ENCODE peak calls at places on chromosomes 13 and 19, in ten cellular contexts. Y is neural progenitor cell, J is left lung, O is mucosa of descending colon, Z is neuronal stem cell, L is hepatocyte, A is tibial nerve, E is PC-3, W is thoracic aorta, P is mammary epithelial cell. U is an unnamed sample.

GRCh38 chr19:31272707-31273106 is 76.5 kb downstream of the TSHZ3 start:
- DNase-seq in O (peak; percentile 15), Y (no peak), W (no peak), J (no peak), P (no peak), L (no peak), Z (no peak), A (no peak), E (no peak), U (no peak)

GRCh38 chr19:3353493-3353892 is 12.9 kb upstream of the NFIC start:
- DNase-seq in O (no peak), L (no peak), E (no peak), W (no peak), P (no peak), A (no peak), J (peak; percentile 5), Z (no peak), Y (no peak), U (no peak)

GRCh38 chr13:45073809-45074208 is 46.5 kb upstream of the GTF2F2 start:
- DNase-seq in P (no peak), O (no peak), E (no peak), Y (no peak), W (no peak), Z (no peak), L (no peak), J (no peak), A (no peak), U (no peak)

GRCh38 chr13:40171566-40171965 is 494.9 kb downstream of the FOXO1 start:
- DNase-seq in Z (no peak), W (no peak), A (no peak), L (no peak), E (no peak), O (no peak), J (no peak), Y (no peak), P (no peak), U (no peak)

GRCh38 chr13:51906581-51906980 is 44.8 kb downstream of the CCDC70 start:
- DNase-seq in Z (no peak), L (no peak), A (no peak), E (peak; percentile 37), P (no peak), O (no peak), W (no peak), Y (no peak), J (no peak), U (no peak)

GRCh38 chr13:99357149-99357596 is 50.0 kb upstream of the GPR183 start:
- DNase-seq in Z (no peak), W (no peak), E (peak; percentile 48), P (no peak), O (no peak), A (no peak), Y (no peak), L (no peak), J (no peak), U (no peak)

GRCh38 chr19:34851277-34851804 is 75.4 kb upstream of the ZNF30 start:
- DNase-seq in E (peak; percentile 42), Y (no peak), J (no peak), L (peak; percentile 26), O (no peak), W (no peak), A (no peak), P (peak; percentile 4), Z (no peak), U (no peak)

GRCh38 chr19:4889034-4889825 is 13.5 kb downstream of the ARRDC5 start:
- DNase-seq in L (no peak), W (no peak), P (peak; percentile 95), O (no peak), A (no peak), Y (no peak), J (no peak), E (peak; percentile 99), Z (no peak), U (no peak)

GRCh38 chr19:35395762-35396199 is 24.9 kb downstream of the GPR42 start:
- DNase-seq in J (no peak), P (no peak), Y (peak; percentile 6), Z (no peak), L (peak; percentile 67), E (no peak), A (no peak), W (no peak), O (no peak), U (no peak)

GRCh38 chr13:37409756-37410155 is 188.8 kb downstream of the POSTN start:
- DNase-seq in P (peak; percentile 42), A (no peak), Y (no peak), E (no peak), W (no peak), O (no peak), L (no peak), Z (no peak), J (no peak), U (no peak)

GRCh38 chr13:39451860-39452301 is 151.1 kb downstream of the LHFPL6 start:
- DNase-seq in Z (no peak), J (no peak), P (no peak), E (no peak), Y (no peak), O (no peak), W (no peak), A (no peak), L (no peak), U (no peak)

GRCh38 chr13:22278336-22278929 is 607.6 kb downstream of the FGF9 start:
- DNase-seq in W (no peak), L (peak; percentile 42), E (peak; percentile 44), P (peak; percentile 1), A (peak; percentile 28), O (no peak), J (no peak), Z (peak; percentile 8), Y (peak; percentile 73), U (peak; percentile 74)

GRCh38 chr19:718251-719024 is 9.7 kb downstream of the PALM start:
- DNase-seq in W (no peak), E (no peak), O (no peak), A (no peak), J (no peak), P (no peak), L (no peak), Z (no peak), Y (no peak), U (no peak)

GRCh38 chr19:35792312-35792711 is 16.9 kb downstream of the ARHGAP33 start:
- DNase-seq in J (no peak), A (no peak), Z (no peak), W (no peak), O (no peak), L (no peak), E (no peak), P (no peak), Y (no peak), U (no peak)

GRCh38 chr19:8965887-8966286 is 44.3 kb downstream of the MUC16 start:
- DNase-seq in O (no peak), W (no peak), E (no peak), P (no peak), L (no peak), Z (no peak), Y (no peak), A (no peak), J (no peak), U (no peak)

GRCh38 chr13:77331421-77331820 is 4.5 kb upstream of the MYCBP2 start:
- DNase-seq in W (no peak), O (no peak), E (no peak), Z (no peak), J (no peak), A (no peak), L (no peak), P (no peak), Y (no peak), U (no peak)

GRCh38 chr19:37361994-37362393 is 8.9 kb upstream of the ZNF527 start:
- DNase-seq in L (no peak), O (no peak), A (no peak), Y (no peak), P (no peak), J (no peak), Z (no peak), E (no peak), W (no peak), U (no peak)
- H3K9me3 ChIP-seq in L (peaks cover 7% of the 10 kb centered on the region), O (peaks cover 84% of the 10 kb centered on the region), A (no peaks in the 10 kb centered on the region), Y (no peaks in the 10 kb centered on the region), P (peaks cover 17% of the 10 kb centered on the region), J (no peaks in the 10 kb centered on the region), Z (peaks cover 74% of the 10 kb centered on the region), E (peaks cover 14% of the 10 kb centered on the region), W (peaks cover 18% of the 10 kb centered on the region), U (peaks cover 16% of the 10 kb centered on the region)

GRCh38 chr19:23561341-23561740 is 125.7 kb downstream of the ZNF675 start:
- DNase-seq in W (no peak), A (no peak), J (no peak), O (no peak), Y (no peak), E (peak; percentile 43), Z (no peak), L (no peak), P (peak; percentile 36), U (no peak)
- H3K9me3 ChIP-seq in W (no peaks in the 10 kb centered on the region), A (no peaks in the 10 kb centered on the region), J (no peaks in the 10 kb centered on the region), O (peaks cover 24% of the 10 kb centered on the region), Y (peaks cover 2% of the 10 kb centered on the region), E (peaks cover 11% of the 10 kb centered on the region), Z (no peaks in the 10 kb centered on the region), L (no peaks in the 10 kb centered on the region), P (peaks cover 2% of the 10 kb centered on the region), U (no peaks in the 10 kb centered on the region)

DNA sequence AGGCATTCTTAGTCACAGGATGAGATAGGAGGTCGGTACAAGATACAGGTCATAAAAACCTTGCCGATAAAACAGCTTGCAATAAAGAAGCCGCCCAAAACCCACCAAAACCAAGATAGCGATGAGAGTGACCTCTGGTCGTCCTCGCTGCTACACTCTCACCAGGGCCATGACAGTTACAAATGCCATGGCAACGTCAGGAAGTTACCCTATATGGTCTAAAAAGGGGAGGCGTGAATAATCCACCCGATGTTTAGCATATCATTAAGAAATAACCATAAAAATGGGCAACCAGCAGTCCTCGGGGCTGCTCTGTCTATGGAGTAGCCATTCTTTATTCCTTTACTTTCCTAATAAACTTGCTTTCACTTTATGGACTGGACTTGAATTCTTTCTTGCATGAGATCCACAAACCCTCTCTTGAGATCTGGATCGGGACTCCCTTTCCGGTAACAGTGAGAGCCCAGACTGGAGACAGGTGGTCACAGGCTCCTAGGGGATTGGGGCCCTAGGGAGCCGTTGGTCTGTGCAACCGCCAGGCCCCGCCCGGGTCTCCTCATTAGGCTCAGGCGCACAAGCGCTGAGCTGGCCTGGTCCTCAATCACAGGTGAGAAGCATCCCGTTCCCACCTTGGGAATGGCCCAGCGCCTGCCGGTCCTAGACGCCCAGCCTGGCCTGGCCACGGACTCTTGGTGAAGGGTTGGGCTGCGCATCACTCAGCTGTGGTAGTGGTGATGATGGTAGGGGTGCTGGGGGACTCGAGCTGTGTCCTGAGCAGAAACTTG is 10.9 kb upstream of the ZNF544 start:
- DNase-seq in O (no peak), Z (no peak), Y (no peak), E (no peak), W (no peak), J (no peak), A (no peak), L (no peak), P (no peak), U (no peak)
- H3K9me3 ChIP-seq in O (peaks cover 91% of the 10 kb centered on the region), Z (peaks cover 58% of the 10 kb centered on the region), Y (peaks cover 12% of the 10 kb centered on the region), E (peaks cover 33% of the 10 kb centered on the region), W (peaks cover 69% of the 10 kb centered on the region), J (no peaks in the 10 kb centered on the region), A (peaks cover 3% of the 10 kb centered on the region), L (peaks cover 24% of the 10 kb centered on the region), P (peaks cover 54% of the 10 kb centered on the region), U (peaks cover 45% of the 10 kb centered on the region)

DNA sequence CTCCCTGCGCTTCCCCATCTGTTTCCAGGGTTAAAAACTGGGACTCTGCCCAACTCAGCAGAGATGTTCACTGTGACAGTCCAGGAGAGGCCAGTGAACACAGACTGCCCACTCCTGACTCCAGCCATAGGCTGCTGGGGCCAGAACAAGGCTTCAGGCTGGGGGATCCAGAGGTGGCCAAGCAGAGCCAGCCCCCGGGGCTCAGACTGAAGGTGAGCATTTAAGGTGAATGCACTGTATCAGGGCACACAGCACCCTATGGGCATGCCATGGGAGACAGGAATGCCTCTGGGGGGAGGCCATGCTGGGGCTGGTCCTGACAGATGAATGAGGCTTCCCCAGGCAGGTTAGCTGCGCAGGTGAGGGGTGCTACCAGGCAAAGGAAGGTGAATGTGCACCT is 96.4 kb downstream of the TUBA3C start:
- DNase-seq in A (no peak), O (no peak), J (peak; percentile 53), Y (no peak), W (no peak), Z (no peak), P (no peak), E (no peak), L (no peak), U (no peak)
- H3K9me3 ChIP-seq in A (no peaks in the 10 kb centered on the region), O (peaks cover 75% of the 10 kb centered on the region), J (no peaks in the 10 kb centered on the region), Y (peaks cover 44% of the 10 kb centered on the region), W (no peaks in the 10 kb centered on the region), Z (no peaks in the 10 kb centered on the region), P (peaks cover 30% of the 10 kb centered on the region), E (peaks cover 2% of the 10 kb centered on the region), L (no peaks in the 10 kb centered on the region), U (no peaks in the 10 kb centered on the region)

U was measured in CD8-positive, alpha-beta memory T cell.